ENCODE peak calls at places on chromosome 19, in eight cellular contexts. O is RWPE1, D is mammary epithelial cell, J is glutamatergic neuron, L is ascending aorta, Q is neural crest cell, E is Panc1, S is HCT116. Y is an unnamed sample.

GRCh38 chr19:4933528-4933927 is 24.2 kb downstream of the UHRF1 start:
- DNase-seq in O (no peak), D (peak), J (no peak), L (no peak), Q (no peak), E (no peak), S (no peak), Y (no peak)

GRCh38 chr19:5145521-5146511 is 176.9 kb downstream of the KDM4B start:
- DNase-seq in O (no peak), D (no peak), J (peak), L (no peak), Q (no peak), E (no peak), S (no peak), Y (no peak)

GRCh38 chr19:35400773-35401100 is 29.9 kb downstream of the GPR42 start:
- DNase-seq in O (no peak), D (no peak), J (no peak), L (no peak), Q (no peak), E (no peak), S (no peak), Y (no peak)

GRCh38 chr19:54464624-54465266 is 1.2 kb upstream of the LENG9 start:
- DNase-seq in O (peak), D (peak), J (peak), L (peak), Q (peak), E (no peak), S (peak), Y (no peak)

GRCh38 chr19:43809762-43810696 is 7.8 kb upstream of the LYPD5 start:
- DNase-seq in O (peak), D (peak), J (no peak), L (no peak), Q (no peak), E (peak), S (peak), Y (no peak)

GRCh38 chr19:10086032-10086903 is at the start of gene SHFL:
- DNase-seq in O (peak), D (peak), J (no peak), L (no peak), Q (no peak), E (no peak), S (no peak), Y (peak)

GRCh38 chr19:55304980-55305379 is 20.2 kb downstream of the TMEM150B start:
- DNase-seq in O (no peak), D (no peak), J (no peak), L (no peak), Q (no peak), E (no peak), S (no peak), Y (no peak)

GRCh38 chr19:10431943-10432735 is 11.8 kb downstream of the PDE4A start:
- DNase-seq in O (no peak), D (no peak), J (peak), L (no peak), Q (no peak), E (no peak), S (no peak), Y (no peak)

GRCh38 chr19:5953034-5953589 is 24.8 kb downstream of the RANBP3 start:
- DNase-seq in O (no peak), D (no peak), J (no peak), L (no peak), Q (no peak), E (no peak), S (no peak), Y (no peak)

GRCh38 chr19:45428385-45429231 is 4.9 kb upstream of the ERCC1 start:
- DNase-seq in O (no peak), D (no peak), J (peak), L (no peak), Q (peak), E (no peak), S (no peak), Y (peak)

GRCh38 chr19:19385131-19385899 is 20.2 kb upstream of the GATAD2A start:
- DNase-seq in O (peak), D (peak), J (peak), L (peak), Q (peak), E (peak), S (peak), Y (peak)
- TF ChIP-seq CTCF in O (no peak), D (no peak), J (no peak), L (peak), Q (no peak), E (no peak), S (no peak), Y (no peak)

DNA sequence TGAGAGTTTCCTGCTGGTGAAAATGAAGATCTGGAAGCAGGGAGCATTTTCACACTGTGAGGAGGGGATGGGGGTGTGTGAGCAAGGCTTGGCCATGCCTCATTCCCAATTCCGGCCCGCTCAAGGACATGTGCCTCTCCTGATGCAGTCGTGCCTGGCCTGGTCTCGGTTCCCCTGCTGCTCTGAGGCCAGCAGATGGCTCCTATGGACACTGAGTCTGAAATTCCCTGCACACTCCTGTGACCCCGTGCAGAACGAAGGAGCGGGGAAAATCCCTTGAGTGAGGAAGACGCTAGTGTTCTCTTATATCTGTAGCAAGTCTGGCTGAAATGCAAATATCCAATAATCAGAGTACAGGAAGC is 363 bp upstream of the ZNF763 start:
- DNase-seq in O (no peak), D (no peak), J (peak), L (no peak), Q (no peak), E (no peak), S (no peak), Y (no peak)
- TF ChIP-seq CTCF in O (no peak), D (peak), J (no peak), L (peak), Q (no peak), E (no peak), S (no peak), Y (no peak)

GRCh38 chr19:33403973-33404304 is 30.4 kb downstream of the CEBPG start:
- DNase-seq in O (no peak), D (no peak), J (no peak), L (no peak), Q (no peak), E (no peak), S (no peak), Y (no peak)

GRCh38 chr19:33403221-33403972 is 29.9 kb downstream of the CEBPG start:
- DNase-seq in O (no peak), D (no peak), J (peak), L (no peak), Q (no peak), E (no peak), S (no peak), Y (no peak)

GRCh38 chr19:33401683-33402420 is 28.3 kb downstream of the CEBPG start:
- DNase-seq in O (no peak), D (no peak), J (peak), L (no peak), Q (no peak), E (no peak), S (no peak), Y (no peak)

GRCh38 chr19:33400856-33401682 is 27.6 kb downstream of the CEBPG start:
- DNase-seq in O (no peak), D (no peak), J (peak), L (no peak), Q (no peak), E (no peak), S (no peak), Y (peak)

GRCh38 chr19:33402421-33403220 is 29.1 kb downstream of the CEBPG start:
- DNase-seq in O (no peak), D (no peak), J (peak), L (no peak), Q (no peak), E (no peak), S (no peak), Y (no peak)
- TF ChIP-seq CTCF in O (peak), D (peak), J (no peak), L (no peak), Q (no peak), E (peak), S (peak), Y (no peak)

GRCh38 chr19:8363803-8364771 is at the start of gene ANGPTL4:
- DNase-seq in O (peak), D (peak), J (peak), L (no peak), Q (peak), E (no peak), S (peak), Y (peak)
- TF ChIP-seq CTCF in O (no peak), D (no peak), J (no peak), L (peak), Q (peak), E (no peak), S (peak), Y (no peak)

GRCh38 chr19:48609571-48610108 is 3.1 kb downstream of the SPACA4 start:
- DNase-seq in O (no peak), D (no peak), J (no peak), L (no peak), Q (no peak), E (no peak), S (no peak), Y (no peak)

GRCh38 chr19:48607359-48607755 is 815 bp downstream of the SPACA4 start:
- DNase-seq in O (no peak), D (no peak), J (no peak), L (no peak), Q (no peak), E (no peak), S (no peak), Y (no peak)

GRCh38 chr19:48606463-48607358 is at the start of gene SPACA4:
- DNase-seq in O (no peak), D (no peak), J (no peak), L (no peak), Q (no peak), E (no peak), S (no peak), Y (no peak)

GRCh38 chr19:48611872-48612271 is 3.0 kb downstream of the FAM83E start:
- DNase-seq in O (no peak), D (no peak), J (no peak), L (no peak), Q (no peak), E (no peak), S (no peak), Y (no peak)

GRCh38 chr19:48608798-48609263 is 2.3 kb downstream of the SPACA4 start:
- DNase-seq in O (peak), D (no peak), J (peak), L (no peak), Q (no peak), E (no peak), S (peak), Y (no peak)
- TF ChIP-seq CTCF in O (peak), D (peak), J (peak), L (peak), Q (peak), E (peak), S (peak), Y (no peak)

DNA sequence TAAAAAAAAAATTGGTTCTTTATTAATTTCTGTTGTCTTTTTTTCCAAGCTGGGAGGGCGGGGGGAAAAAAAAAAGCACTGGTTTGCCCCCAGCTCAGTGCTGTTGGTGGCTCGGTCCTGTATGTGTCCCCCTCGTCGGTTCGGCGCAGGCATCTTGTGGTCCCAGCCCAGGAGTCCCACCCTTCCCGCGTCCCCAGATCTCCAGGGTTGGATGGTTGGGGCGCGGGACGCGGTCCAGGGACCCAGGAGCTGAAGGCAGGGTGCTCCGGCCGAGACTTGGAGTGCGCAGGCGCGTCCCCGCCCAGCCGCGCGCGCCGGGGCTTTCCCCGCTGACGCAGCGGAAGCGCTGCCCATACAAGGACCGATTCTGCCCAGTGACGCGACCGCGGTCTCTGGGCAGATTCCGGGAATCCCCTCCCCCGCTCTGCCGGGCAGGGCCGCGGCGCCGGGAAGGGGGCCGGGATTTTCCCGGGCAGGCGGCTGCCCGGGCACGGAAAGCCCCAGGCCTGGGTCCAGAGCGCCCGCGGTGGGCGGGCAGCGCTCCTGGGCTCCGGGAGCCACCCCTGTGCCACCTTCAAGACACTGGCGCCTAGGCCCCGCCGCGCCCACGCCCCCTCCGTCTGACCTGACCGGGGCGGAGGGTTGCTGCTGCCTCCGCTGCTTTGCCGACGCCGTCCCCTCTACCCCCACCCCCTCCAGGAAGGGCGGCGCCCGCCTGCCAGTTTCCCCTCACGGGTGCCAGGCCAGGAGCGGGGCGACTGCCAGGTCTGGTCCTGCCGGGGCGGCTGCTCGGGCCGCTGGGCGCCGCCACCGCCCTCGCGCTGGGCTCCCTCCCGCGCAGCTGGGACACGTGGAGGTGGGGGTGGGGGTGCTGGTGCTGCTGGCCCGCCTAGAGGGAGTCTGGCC is 2.3 kb downstream of the JUNB start:
- DNase-seq in O (peak), D (peak), J (peak), L (peak), Q (peak), E (no peak), S (peak), Y (peak)
- TF ChIP-seq CTCF in O (no peak), D (peak), J (no peak), L (no peak), Q (no peak), E (no peak), S (no peak), Y (no peak)

DNA sequence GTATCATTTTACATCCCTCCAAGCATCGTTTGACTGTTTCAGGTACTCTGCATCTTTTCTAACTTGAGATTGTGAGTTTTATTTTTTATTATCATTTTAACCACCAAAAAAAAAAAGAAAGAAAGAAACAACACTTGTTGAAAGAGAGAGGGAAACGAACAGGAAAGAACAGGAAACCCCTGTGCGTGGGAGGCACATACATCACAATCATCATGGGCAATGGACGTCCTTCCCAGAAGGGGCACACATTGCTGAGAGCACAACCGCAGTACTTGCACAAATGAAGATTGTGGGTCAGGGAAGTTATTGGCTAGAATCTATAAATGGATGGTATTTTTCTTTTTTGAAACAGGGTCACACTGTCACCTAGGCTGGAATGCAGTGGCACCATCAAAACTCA is 1.7 kb downstream of the CLC start:
- DNase-seq in O (no peak), D (no peak), J (no peak), L (no peak), Q (no peak), E (no peak), S (no peak), Y (no peak)
- TF ChIP-seq CTCF in O (no peak), D (no peak), J (no peak), L (no peak), Q (no peak), E (no peak), S (no peak), Y (no peak)

DNA sequence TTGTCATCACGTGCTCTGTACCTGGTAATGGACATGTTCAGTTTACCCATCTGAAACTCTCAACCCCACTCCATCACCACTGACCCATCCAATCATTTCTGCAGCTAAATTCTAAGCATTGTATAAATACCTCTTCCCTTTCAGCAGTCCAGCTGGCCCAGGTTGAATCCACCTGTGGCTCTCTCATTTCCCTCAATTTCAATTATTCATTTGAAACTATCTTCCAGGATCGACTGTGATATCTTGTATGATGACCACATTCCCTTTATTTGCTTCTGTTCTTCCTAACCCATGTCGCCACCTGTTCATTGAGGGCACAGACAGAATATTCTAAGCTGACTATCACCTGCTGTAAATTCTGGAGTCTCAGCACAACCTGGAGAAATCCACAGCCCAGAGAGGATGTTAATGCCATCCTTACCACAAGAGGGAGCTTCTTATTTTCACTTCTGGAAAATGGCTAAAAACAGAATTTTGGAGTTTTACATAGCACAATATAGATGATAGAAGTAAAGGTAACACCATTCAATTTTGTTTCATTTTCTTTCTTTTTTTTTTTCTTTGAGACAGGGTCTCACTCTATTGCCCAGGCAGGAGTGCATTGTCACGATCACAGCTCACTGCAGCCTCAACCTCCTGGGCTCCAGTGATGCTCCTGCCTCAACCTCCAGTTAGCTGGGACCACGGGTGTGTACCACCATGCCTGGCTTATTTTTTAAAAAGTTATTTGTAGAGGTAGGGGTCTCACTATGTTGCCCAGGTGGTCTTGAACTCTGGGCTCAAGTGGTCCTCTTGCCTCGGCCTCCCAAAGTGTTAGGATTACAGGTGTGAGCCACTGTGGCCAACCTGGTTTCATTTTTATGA is 38.6 kb downstream of the ZNF823 start:
- DNase-seq in O (peak), D (peak), J (no peak), L (no peak), Q (peak), E (peak), S (peak), Y (no peak)
- TF ChIP-seq CTCF in O (peak), D (peak), J (peak), L (peak), Q (peak), E (peak), S (peak), Y (peak)

GRCh38 chr19:42079276-42079669 is 3.3 kb downstream of the ZNF574 start:
- DNase-seq in O (no peak), D (no peak), J (no peak), L (no peak), Q (no peak), E (no peak), S (no peak), Y (no peak)

GRCh38 chr19:42080764-42081375 is 4.9 kb downstream of the ZNF574 start:
- DNase-seq in O (no peak), D (no peak), J (no peak), L (no peak), Q (no peak), E (no peak), S (no peak), Y (no peak)

GRCh38 chr19:42083537-42083936 is 7.6 kb downstream of the ZNF574 start:
- DNase-seq in O (no peak), D (no peak), J (no peak), L (no peak), Q (no peak), E (no peak), S (no peak), Y (no peak)

GRCh38 chr19:42079886-42080763 is 4.2 kb downstream of the ZNF574 start:
- DNase-seq in O (no peak), D (no peak), J (no peak), L (no peak), Q (no peak), E (no peak), S (no peak), Y (no peak)

DNA sequence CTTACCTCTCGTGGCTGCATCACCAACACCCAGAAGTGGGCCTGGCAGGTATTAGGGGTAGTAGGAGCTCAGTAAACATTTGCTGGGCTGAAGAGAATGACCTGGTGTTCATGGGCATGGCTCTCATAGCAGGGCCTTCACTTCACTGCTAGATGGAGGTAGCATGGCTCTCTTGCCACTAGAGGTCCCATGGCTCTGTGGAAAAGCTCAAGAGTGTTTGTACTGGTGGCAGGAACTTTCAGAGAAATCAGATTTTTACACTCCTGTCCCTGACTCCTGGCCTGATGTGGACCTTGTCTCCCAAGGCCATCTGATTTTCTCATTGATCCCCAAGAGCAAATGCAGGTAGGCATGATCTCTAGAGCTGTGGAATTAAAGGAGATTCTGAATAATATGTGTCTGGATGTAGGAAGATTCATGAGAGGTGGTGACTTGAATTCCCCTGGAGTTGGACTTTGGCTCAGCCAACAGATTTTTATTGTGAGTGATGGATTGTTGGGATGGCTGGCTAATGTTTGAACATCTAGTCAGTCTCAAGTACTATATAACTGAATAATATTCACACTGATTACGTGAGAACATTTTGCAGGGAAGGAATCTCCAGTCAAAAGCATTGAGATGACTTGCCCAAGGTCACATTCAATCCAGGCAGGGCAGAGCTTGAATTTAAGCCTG is 5.8 kb downstream of the ZNF574 start:
- DNase-seq in O (peak), D (no peak), J (no peak), L (no peak), Q (no peak), E (peak), S (no peak), Y (no peak)
- TF ChIP-seq CTCF in O (peak), D (peak), J (peak), L (no peak), Q (peak), E (no peak), S (peak), Y (no peak)

DNA sequence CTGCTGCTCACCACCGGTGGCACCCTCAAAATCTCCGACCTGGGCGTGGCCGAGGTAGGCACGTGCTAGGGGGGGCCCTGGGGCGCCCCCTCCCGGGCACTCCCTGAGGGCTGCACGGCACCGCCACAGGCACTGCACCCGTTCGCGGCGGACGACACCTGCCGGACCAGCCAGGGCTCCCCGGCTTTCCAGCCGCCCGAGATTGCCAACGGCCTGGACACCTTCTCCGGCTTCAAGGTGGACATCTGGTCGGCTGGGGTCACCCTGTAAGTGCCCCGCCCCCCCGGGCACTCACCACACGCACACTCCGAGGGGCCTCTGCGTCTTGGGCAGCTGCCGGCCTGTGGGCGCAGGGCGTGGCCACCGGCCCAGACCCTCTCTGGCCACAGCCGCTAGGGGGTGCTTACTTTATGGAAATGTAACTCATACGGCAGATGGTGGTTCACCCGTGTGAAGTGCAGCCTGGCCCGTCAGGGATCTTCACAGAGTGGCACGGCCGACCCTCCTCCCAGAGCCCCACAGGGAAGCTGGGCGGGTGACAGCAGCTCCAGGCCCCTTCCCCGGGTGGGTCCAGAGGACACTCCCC is 15.0 kb downstream of the STK11 start:
- DNase-seq in O (no peak), D (no peak), J (peak), L (no peak), Q (no peak), E (no peak), S (no peak), Y (no peak)
- TF ChIP-seq CTCF in O (no peak), D (no peak), J (no peak), L (no peak), Q (no peak), E (peak), S (no peak), Y (no peak)